ENCODE peak calls at places on chromosomes 5 and 9, in seven cellular contexts. One of them, this sample, is unnamed.

GRCh38 chr5:177369050-177369912 is 11.6 kb downstream of the RGS14 start:
- DNase-seq in fibroblast of lung: no peak
- DNase-seq in OCI-LY7: peak
- DNase-seq in keratinocyte: no peak
- DNase-seq in astrocyte: no peak
- DNase-seq in MM.1S: peak
- DNase-seq in H9: no peak
- DNase-seq in this sample: peak

GRCh38 chr9:36158122-36158521 is 11.1 kb upstream of the CCIN start:
- DNase-seq in MM.1S: no peak
- DNase-seq in fibroblast of lung: peak
- DNase-seq in astrocyte: no peak
- DNase-seq in OCI-LY7: no peak
- DNase-seq in keratinocyte: no peak
- DNase-seq in H9: no peak
- DNase-seq in this sample: no peak

GRCh38 chr9:71769175-71770165 is 1.2 kb upstream of the CEMIP2 start:
- DNase-seq in OCI-LY7: peak
- DNase-seq in keratinocyte: no peak
- DNase-seq in H9: peak
- DNase-seq in astrocyte: no peak
- DNase-seq in fibroblast of lung: peak
- DNase-seq in MM.1S: peak
- DNase-seq in this sample: peak

GRCh38 chr5:140011297-140011802 is 31.7 kb downstream of the NRG2 start:
- DNase-seq in keratinocyte: no peak
- DNase-seq in OCI-LY7: no peak
- DNase-seq in astrocyte: peak
- DNase-seq in MM.1S: peak
- DNase-seq in fibroblast of lung: no peak
- DNase-seq in H9: no peak
- DNase-seq in this sample: no peak

GRCh38 chr5:173573126-173573960 is 43.1 kb downstream of the BOD1 start:
- DNase-seq in astrocyte: no peak
- DNase-seq in OCI-LY7: peak
- DNase-seq in MM.1S: peak
- DNase-seq in keratinocyte: no peak
- DNase-seq in H9: peak
- DNase-seq in fibroblast of lung: peak
- DNase-seq in this sample: peak

GRCh38 chr9:126146254-126147145 is 180.1 kb upstream of the MVB12B start:
- DNase-seq in H9: peak
- DNase-seq in astrocyte: no peak
- DNase-seq in MM.1S: no peak
- DNase-seq in keratinocyte: no peak
- DNase-seq in OCI-LY7: peak
- DNase-seq in fibroblast of lung: no peak
- DNase-seq in this sample: peak

GRCh38 chr5:126198509-126198908 is 224.7 kb upstream of the GRAMD2B start:
- DNase-seq in fibroblast of lung: no peak
- DNase-seq in MM.1S: no peak
- DNase-seq in keratinocyte: no peak
- DNase-seq in OCI-LY7: no peak
- DNase-seq in astrocyte: no peak
- DNase-seq in H9: no peak
- DNase-seq in this sample: no peak

GRCh38 chr5:93929146-93929545 is 187.7 kb upstream of the POU5F2 start:
- DNase-seq in fibroblast of lung: peak
- DNase-seq in astrocyte: peak
- DNase-seq in keratinocyte: no peak
- DNase-seq in OCI-LY7: no peak
- DNase-seq in H9: no peak
- DNase-seq in MM.1S: no peak
- DNase-seq in this sample: no peak

GRCh38 chr5:140181002-140181483 is 6.1 kb downstream of the CYSTM1 start:
- DNase-seq in keratinocyte: no peak
- DNase-seq in astrocyte: no peak
- DNase-seq in MM.1S: peak
- DNase-seq in H9: no peak
- DNase-seq in OCI-LY7: no peak
- DNase-seq in fibroblast of lung: no peak
- DNase-seq in this sample: no peak

GRCh38 chr5:171649002-171649401 is 136.6 kb upstream of the SMIM23 start:
- DNase-seq in OCI-LY7: no peak
- DNase-seq in astrocyte: no peak
- DNase-seq in keratinocyte: no peak
- DNase-seq in fibroblast of lung: no peak
- DNase-seq in H9: no peak
- DNase-seq in MM.1S: no peak
- DNase-seq in this sample: no peak

GRCh38 chr5:98905857-98906688 is 22.7 kb downstream of the CHD1 start:
- DNase-seq in fibroblast of lung: peak
- DNase-seq in OCI-LY7: peak
- DNase-seq in astrocyte: peak
- DNase-seq in H9: no peak
- DNase-seq in keratinocyte: no peak
- DNase-seq in MM.1S: peak
- DNase-seq in this sample: no peak

GRCh38 chr5:177431317-177432142 is 5.1 kb downstream of the GRK6 start:
- DNase-seq in fibroblast of lung: no peak
- DNase-seq in OCI-LY7: peak
- DNase-seq in MM.1S: peak
- DNase-seq in astrocyte: no peak
- DNase-seq in H9: no peak
- DNase-seq in keratinocyte: no peak
- DNase-seq in this sample: peak

GRCh38 chr9:27033815-27034403 is 28.4 kb upstream of the LRRC19 start:
- DNase-seq in OCI-LY7: peak
- DNase-seq in fibroblast of lung: peak
- DNase-seq in MM.1S: peak
- DNase-seq in H9: no peak
- DNase-seq in astrocyte: peak
- DNase-seq in keratinocyte: no peak
- DNase-seq in this sample: peak

DNA sequence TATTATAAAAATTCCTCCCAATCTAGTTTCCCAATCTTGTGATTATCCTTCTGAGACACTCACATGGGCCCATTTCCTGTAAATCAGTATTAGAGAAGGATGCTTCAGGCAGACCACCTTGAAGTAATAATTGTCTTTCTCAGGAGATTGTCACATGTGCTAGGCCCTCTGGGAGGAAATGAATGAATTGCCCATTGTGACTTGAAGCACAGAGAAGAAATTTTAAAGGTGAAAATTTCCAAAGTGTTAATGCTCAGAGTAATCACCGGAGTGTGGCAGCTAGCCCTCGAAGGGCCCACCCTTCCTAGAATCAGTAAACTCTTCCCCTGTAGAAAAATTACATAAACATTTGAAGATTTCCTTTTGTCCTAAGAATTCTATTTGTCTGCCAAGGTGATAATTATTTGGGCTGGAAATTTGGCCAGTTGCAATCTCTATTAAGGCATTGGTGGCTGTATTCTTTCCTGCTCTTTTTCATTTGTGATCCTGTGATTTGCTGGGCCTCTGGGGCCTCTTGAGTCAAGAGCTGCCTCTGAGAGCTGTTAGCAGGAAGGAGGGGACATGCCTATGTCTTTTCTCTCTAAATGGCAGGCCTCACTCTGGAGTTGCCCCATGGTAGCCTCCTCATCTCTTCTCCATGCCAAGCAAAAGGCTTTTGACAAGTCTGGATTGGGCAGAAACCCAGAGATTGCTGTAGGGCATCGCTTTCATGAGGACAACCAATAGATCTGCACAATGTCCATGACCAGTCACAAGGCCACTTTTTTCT is 371.5 kb upstream of the ACTBL2 start:
- DNase-seq in keratinocyte: no peak
- DNase-seq in astrocyte: no peak
- DNase-seq in H9: no peak
- DNase-seq in MM.1S: no peak
- DNase-seq in OCI-LY7: no peak
- DNase-seq in fibroblast of lung: no peak
- DNase-seq in this sample: no peak
- H3K27ac ChIP-seq in keratinocyte: no peak
- H3K27ac ChIP-seq in astrocyte: no peak
- H3K27ac ChIP-seq in H9: no peak
- H3K27ac ChIP-seq in MM.1S: no peak
- H3K27ac ChIP-seq in OCI-LY7: no peak
- H3K27ac ChIP-seq in fibroblast of lung: no peak
- H3K27ac ChIP-seq in this sample: no peak

DNA sequence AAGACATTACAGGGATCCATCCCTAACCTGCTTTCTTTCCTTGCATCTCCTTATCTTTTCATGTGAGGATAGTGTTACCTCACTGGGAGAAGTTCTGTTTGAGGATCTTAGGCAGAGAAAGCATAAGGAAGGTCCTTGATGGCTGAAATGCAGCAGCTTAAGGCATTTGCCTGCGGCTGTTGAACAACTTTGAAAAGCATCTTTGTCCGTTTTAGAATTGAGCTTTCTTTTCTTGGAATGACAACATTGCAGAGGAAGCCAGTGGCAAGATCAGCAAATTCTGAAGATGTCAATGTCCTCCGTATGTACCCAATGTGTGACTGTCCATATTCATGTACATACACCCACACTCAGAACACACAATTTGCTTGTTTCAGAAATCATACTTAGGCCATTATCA is 436.2 kb downstream of the GABRG2 start:
- DNase-seq in astrocyte: no peak
- DNase-seq in MM.1S: no peak
- DNase-seq in fibroblast of lung: no peak
- DNase-seq in OCI-LY7: no peak
- DNase-seq in H9: no peak
- DNase-seq in keratinocyte: no peak
- DNase-seq in this sample: no peak
- H2AFZ ChIP-seq in astrocyte: no peak
- H2AFZ ChIP-seq in MM.1S: no peak
- H2AFZ ChIP-seq in fibroblast of lung: no peak
- H2AFZ ChIP-seq in OCI-LY7: no peak
- H2AFZ ChIP-seq in H9: no peak
- H2AFZ ChIP-seq in keratinocyte: no peak
- H2AFZ ChIP-seq in this sample: no peak

DNA sequence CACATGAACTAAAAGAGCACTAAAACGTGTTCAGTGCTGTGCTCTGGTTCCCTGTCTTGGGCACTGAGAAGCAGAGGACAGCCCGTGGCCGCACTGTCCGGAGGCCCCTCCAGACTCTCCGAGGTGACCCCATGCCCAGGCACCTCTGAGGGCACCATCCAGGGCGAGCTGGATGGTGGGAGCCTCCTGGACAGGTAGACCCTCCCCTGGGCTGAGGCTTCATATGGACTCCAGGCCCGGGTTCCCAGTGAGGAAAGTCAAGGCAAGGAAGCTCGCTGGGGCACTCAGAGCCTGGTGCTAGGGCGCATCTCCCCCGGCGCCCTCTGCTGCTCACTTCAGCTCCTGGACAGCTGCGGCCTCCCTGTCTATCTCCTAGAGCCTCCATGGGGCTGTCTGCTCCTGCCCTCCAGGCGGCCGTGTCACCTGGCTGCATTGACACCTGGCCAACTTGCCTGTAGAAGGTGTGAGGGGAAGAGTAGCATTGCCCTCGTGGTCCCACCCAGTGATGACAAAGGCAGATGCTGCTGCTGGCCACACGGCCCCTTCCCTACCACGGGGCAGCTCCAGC is 178.2 kb upstream of the IRX1 start:
- DNase-seq in H9: peak
- DNase-seq in MM.1S: no peak
- DNase-seq in keratinocyte: no peak
- DNase-seq in fibroblast of lung: no peak
- DNase-seq in astrocyte: no peak
- DNase-seq in OCI-LY7: no peak
- DNase-seq in this sample: no peak
- TF ChIP-seq CTCF in H9: peak
- TF ChIP-seq CTCF in MM.1S: no peak
- TF ChIP-seq CTCF in keratinocyte: no peak
- TF ChIP-seq CTCF in fibroblast of lung: no peak
- TF ChIP-seq CTCF in astrocyte: no peak
- TF ChIP-seq CTCF in OCI-LY7: no peak
- TF ChIP-seq CTCF in this sample: peak

GRCh38 chr9:134357631-134358025 is 31.4 kb downstream of the RXRA start:
- DNase-seq in astrocyte: no peak
- DNase-seq in OCI-LY7: no peak
- DNase-seq in fibroblast of lung: no peak
- DNase-seq in keratinocyte: no peak
- DNase-seq in H9: no peak
- DNase-seq in MM.1S: no peak
- DNase-seq in this sample: no peak

GRCh38 chr9:134355158-134355557 is 28.9 kb downstream of the RXRA start:
- DNase-seq in fibroblast of lung: no peak
- DNase-seq in keratinocyte: no peak
- DNase-seq in astrocyte: no peak
- DNase-seq in H9: no peak
- DNase-seq in MM.1S: no peak
- DNase-seq in OCI-LY7: no peak
- DNase-seq in this sample: no peak

GRCh38 chr9:134355561-134356278 is 29.5 kb downstream of the RXRA start:
- DNase-seq in fibroblast of lung: no peak
- DNase-seq in keratinocyte: no peak
- DNase-seq in astrocyte: no peak
- DNase-seq in MM.1S: no peak
- DNase-seq in OCI-LY7: no peak
- DNase-seq in H9: no peak
- DNase-seq in this sample: no peak

GRCh38 chr9:134358026-134358967 is 32.0 kb downstream of the RXRA start:
- DNase-seq in OCI-LY7: no peak
- DNase-seq in MM.1S: no peak
- DNase-seq in astrocyte: no peak
- DNase-seq in H9: no peak
- DNase-seq in fibroblast of lung: no peak
- DNase-seq in keratinocyte: no peak
- DNase-seq in this sample: no peak

DNA sequence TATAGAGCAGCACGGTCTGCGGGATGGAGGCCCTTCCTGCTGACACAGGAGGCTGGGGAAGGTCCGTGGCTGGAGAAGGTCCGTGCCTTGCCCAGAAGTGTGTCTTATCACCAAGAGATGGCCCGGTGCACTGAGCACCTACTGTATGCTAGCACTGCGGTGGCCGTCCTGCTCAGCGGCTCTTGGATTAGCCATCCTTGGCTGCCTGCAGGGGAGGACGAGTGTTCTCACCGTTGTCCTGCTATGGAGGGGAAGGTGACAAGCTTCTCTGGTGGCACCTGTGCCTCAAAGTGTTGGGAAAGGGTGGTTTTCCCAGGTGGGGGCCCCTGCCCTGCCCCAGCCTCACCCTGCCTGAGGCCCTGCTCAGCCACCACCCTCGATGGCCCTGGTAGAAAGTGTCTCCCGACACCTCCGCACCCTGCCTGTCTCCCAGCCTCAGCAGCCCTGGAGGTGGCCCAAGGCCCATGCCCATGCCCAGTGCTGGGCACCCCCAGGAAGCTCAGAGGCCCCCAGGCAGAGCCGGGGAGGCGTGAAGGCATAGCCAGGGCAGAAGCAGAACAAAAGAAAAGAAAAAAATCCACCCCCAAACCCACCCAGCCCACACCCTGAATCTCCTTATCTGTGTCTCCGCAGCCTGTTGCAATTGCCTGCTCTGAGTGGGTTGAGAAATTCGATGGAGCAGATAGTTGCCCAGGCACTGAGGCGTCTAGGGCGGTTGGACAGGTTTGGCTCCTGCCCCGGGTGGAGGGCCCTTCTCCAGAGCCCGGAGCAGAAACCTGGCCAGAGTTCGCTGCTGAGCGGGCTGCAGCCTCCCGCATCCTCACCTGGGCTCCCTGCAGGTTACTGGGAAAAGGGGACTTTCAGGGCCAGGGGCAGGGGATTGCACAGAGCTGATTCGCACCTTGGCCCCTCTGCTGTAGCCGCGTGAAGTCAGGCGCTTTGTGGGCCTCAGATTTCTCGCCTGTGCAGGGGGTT is 30.5 kb downstream of the RXRA start:
- DNase-seq in astrocyte: no peak
- DNase-seq in keratinocyte: no peak
- DNase-seq in MM.1S: no peak
- DNase-seq in OCI-LY7: no peak
- DNase-seq in fibroblast of lung: no peak
- DNase-seq in H9: no peak
- DNase-seq in this sample: no peak
- H3K27ac ChIP-seq in astrocyte: no peak
- H3K27ac ChIP-seq in keratinocyte: peak
- H3K27ac ChIP-seq in MM.1S: no peak
- H3K27ac ChIP-seq in OCI-LY7: no peak
- H3K27ac ChIP-seq in fibroblast of lung: no peak
- H3K27ac ChIP-seq in H9: no peak
- H3K27ac ChIP-seq in this sample: no peak